ENCODE peak calls at places on chromosomes 13 and 19, in nine cellular contexts. K is fibroblast of villous mesenchyme, L is retinal pigment epithelial cell, U is cardiac muscle cell, J is tibial nerve, V is mammary epithelial cell, M is AG09309, N is fibroblast of the aortic adventitia, Y is neural progenitor cell. E is an unnamed sample.

GRCh38 chr13:74093691-74094090 is 40.5 kb downstream of the KLF12 start:
- DNase-seq in K (no peak), L (no peak), U (no peak), J (no peak), V (no peak), M (no peak), N (no peak), Y (no peak), E (no peak)

GRCh38 chr19:11781295-11782057 is 14.7 kb downstream of the ZNF441 start:
- DNase-seq in K (peak), L (no peak), U (no peak), J (no peak), V (no peak), M (no peak), N (no peak), Y (no peak), E (no peak)

GRCh38 chr13:114100446-114101320 is 31.7 kb downstream of the RASA3 start:
- DNase-seq in K (no peak), L (no peak), U (peak), J (no peak), V (no peak), M (no peak), N (peak), Y (no peak), E (no peak)

GRCh38 chr13:66950666-66951065 is 279.5 kb downstream of the PCDH9 start:
- DNase-seq in K (no peak), L (no peak), U (no peak), J (no peak), V (no peak), M (no peak), N (no peak), Y (no peak), E (no peak)

GRCh38 chr19:11041966-11042627 is 47.2 kb upstream of the LDLR start:
- DNase-seq in K (no peak), L (no peak), U (no peak), J (no peak), V (no peak), M (no peak), N (no peak), Y (no peak), E (no peak)

GRCh38 chr13:37748913-37749312 is 120.7 kb downstream of the TRPC4 start:
- DNase-seq in K (no peak), L (no peak), U (no peak), J (no peak), V (no peak), M (no peak), N (no peak), Y (no peak), E (no peak)

GRCh38 chr13:95982144-95982543 is 71.1 kb downstream of the UGGT2 start:
- DNase-seq in K (no peak), L (no peak), U (no peak), J (no peak), V (no peak), M (no peak), N (no peak), Y (no peak), E (no peak)

GRCh38 chr19:15173746-15174404 is 26.9 kb downstream of the NOTCH3 start:
- DNase-seq in K (no peak), L (no peak), U (no peak), J (no peak), V (peak), M (no peak), N (no peak), Y (no peak), E (peak)

GRCh38 chr13:21060063-21060826 is 1.1 kb downstream of the LATS2 start:
- DNase-seq in K (peak), L (no peak), U (peak), J (peak), V (peak), M (no peak), N (peak), Y (peak), E (peak)

GRCh38 chr19:18946918-18947317 is 5.9 kb upstream of the HOMER3 start:
- DNase-seq in K (no peak), L (no peak), U (no peak), J (no peak), V (no peak), M (no peak), N (no peak), Y (no peak), E (no peak)

DNA sequence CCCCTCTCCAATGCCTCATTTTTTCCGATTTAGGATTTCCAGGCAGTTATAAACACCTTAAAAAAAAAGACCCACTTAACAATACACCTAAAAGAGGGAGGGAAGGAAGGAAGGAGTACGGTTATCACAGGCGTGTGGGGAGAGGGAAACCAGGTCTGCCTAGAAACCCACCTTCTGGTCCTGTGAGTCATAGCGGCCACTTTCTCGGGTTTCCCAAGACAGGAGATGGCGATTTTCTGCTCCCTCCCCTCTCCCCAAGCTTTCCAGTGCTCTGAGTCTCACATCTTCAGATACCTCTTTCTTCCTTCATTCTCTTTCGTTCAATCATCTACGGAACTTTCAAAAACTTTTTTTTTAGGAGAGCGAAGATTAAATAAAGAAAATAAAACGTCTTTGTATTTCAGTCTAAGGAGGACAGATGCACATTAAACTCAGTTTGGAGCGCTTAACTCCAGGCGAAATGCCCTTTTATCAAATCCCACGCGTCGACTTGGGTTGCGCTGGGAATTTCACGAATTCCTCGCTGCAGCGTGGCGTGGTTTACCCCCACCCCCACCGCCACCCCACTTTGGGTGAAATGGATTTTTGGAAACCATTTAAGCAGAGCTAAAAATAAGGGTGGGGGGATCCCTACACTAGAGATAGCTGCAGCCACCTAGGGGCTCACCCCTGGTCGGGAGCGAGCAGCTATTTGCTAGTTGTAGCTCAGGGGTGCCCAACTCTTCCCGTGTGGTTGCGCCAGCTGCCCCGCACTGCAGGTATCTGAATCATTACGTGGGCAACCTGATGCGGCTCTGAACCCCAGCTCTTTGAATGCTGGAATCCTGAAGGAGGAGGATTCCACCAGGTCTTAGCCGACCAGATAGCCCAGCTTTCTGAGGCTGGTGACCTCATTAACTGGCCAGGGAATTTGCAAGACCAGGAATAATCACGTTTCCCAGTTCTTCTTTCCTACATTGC is 6.4 kb upstream of the TSHZ3 start:
- DNase-seq in K (no peak), L (no peak), U (no peak), J (no peak), V (no peak), M (no peak), N (no peak), Y (peak), E (no peak)
- H3K4me3 ChIP-seq in K (no peak), L (no peak), U (no peak), J (no peak), V (no peak), M (no peak), N (no peak), Y (peak), E (no peak)

DNA sequence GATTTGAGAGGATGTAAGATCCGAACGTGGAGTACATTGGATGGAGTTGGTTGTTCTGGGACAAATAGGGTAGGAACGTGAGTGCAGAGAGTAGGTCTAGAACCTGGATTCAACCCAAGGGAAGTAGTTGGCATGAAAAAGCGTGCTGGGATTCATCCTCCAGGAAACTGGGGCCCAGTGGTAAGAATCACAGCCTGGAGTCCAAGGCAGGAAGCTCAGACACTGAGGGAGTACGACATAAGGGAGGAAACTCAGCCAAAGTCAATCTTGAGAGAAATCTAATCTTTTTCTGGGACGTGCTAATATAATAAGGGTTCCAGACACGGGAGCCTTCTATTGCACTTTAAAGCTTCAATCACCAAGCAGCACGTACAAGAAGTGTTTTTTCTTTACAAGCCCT is 46.4 kb downstream of the DLEU7 start:
- DNase-seq in K (no peak), L (no peak), U (no peak), J (no peak), V (no peak), M (no peak), N (peak), Y (no peak), E (peak)
- TF ChIP-seq CTCF in K (no peak), L (no peak), U (no peak), J (no peak), V (no peak), M (no peak), N (no peak), Y (no peak), E (no peak)

GRCh38 chr19:32812571-32812970 is 57.0 kb downstream of the SLC7A9 start:
- DNase-seq in K (no peak), L (no peak), U (no peak), J (no peak), V (no peak), M (no peak), N (no peak), Y (no peak), E (no peak)
- H3K4me3 ChIP-seq in K (no peak), L (no peak), U (no peak), J (no peak), V (no peak), M (no peak), N (no peak), Y (no peak), E (no peak)

GRCh38 chr13:39263033-39263432 is 224.8 kb downstream of the NHLRC3 start:
- DNase-seq in K (peak), L (no peak), U (peak), J (peak), V (peak), M (no peak), N (peak), Y (peak), E (peak)
- TF ChIP-seq CTCF in K (peak), L (peak), U (peak), J (peak), V (peak), M (peak), N (peak), Y (peak), E (peak)

DNA sequence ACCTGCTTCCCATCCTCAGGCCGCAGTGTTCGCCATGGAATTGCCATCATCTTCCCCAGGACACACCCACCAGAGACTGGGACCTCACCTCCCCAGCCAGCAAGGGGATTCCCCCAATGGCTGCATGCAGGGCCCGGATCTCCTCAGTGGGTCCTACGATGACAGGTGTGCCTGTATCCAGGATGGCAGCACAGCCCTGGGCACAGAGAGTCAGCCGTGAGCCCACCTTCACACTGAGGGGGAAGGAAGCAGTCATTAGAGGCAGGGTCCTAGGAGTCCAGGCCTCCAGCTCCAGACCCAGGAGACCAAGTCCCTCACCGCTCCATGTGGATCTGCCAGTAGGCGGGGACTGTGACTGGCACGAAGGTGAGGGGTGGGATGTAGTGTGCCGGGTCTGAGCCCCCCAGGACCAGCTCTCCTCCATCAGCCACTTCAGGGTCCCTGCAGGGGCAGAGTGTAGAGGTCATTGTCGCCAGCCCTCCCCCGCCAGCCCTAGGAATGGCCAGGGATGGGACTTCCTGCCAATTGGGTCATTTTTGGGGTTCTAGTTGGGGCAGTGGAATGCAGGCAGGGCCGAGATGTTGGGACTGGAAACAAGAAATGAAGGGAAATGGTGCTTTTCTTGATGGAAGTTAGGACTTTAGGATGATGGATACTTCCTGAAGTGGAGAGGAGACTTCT is 5.7 kb upstream of the KCNC3 start:
- DNase-seq in K (no peak), L (no peak), U (no peak), J (no peak), V (no peak), M (no peak), N (no peak), Y (no peak), E (no peak)
- H3K4me3 ChIP-seq in K (no peak), L (no peak), U (no peak), J (no peak), V (no peak), M (no peak), N (no peak), Y (no peak), E (no peak)